ENCODE peak calls at places on chromosomes 2 and 18, in nine cellular contexts. L, B, D, J, W, H, I, M and S are unnamed samples.
A peak's percentile ranks its signal among the peaks of the same experiment; 100 is the strongest.

GRCh38 chr2:123546348-123546747 is 478.7 kb upstream of the CNTNAP5 start:
- DNase-seq in L (no peak), B (no peak), D (no peak), J (no peak), W (no peak), H (no peak), I (no peak), M (no peak), S (no peak)

GRCh38 chr2:46818141-46818552 is 97.5 kb downstream of the MCFD2 start:
- DNase-seq in L (peak; percentile 94), B (peak; percentile 39), D (no peak), J (no peak), W (peak; percentile 26), H (peak; percentile 79), I (no peak), M (peak; percentile 39), S (no peak)

GRCh38 chr2:99680946-99681345 is 191.1 kb upstream of the REV1 start:
- DNase-seq in L (no peak), B (peak; percentile 72), D (no peak), J (no peak), W (no peak), H (no peak), I (no peak), M (no peak), S (no peak)

GRCh38 chr2:96527990-96528679 is 8.4 kb upstream of the ARID5A start:
- DNase-seq in L (peak; percentile 88), B (peak; percentile 44), D (no peak), J (no peak), W (peak; percentile 52), H (no peak), I (no peak), M (peak; percentile 55), S (no peak)

GRCh38 chr2:63632382-63632781 is 43.6 kb downstream of the MDH1 start:
- DNase-seq in L (no peak), B (no peak), D (no peak), J (no peak), W (no peak), H (no peak), I (no peak), M (no peak), S (no peak)

GRCh38 chr18:62586148-62586774 is 63.4 kb downstream of the ZCCHC2 start:
- DNase-seq in L (peak; percentile 52), B (peak; percentile 72), D (peak; percentile 32), J (no peak), W (peak; percentile 67), H (peak; percentile 44), I (peak; percentile 86), M (peak; percentile 46), S (peak; percentile 65)

GRCh38 chr2:232963913-232964312 is 49.1 kb downstream of the NGEF start:
- DNase-seq in L (no peak), B (no peak), D (no peak), J (no peak), W (no peak), H (no peak), I (no peak), M (no peak), S (no peak)

GRCh38 chr18:69397096-69397495 is 3.6 kb upstream of the DOK6 start:
- DNase-seq in L (no peak), B (peak; percentile 30), D (peak; percentile 6), J (no peak), W (no peak), H (no peak), I (peak; percentile 8), M (no peak), S (no peak)

GRCh38 chr2:226431301-226431955 is 368.2 kb downstream of the IRS1 start:
- DNase-seq in L (no peak), B (no peak), D (no peak), J (peak; percentile 83), W (no peak), H (no peak), I (no peak), M (no peak), S (no peak)

GRCh38 chr18:2914185-2914584 is 67.4 kb downstream of the EMILIN2 start:
- DNase-seq in L (no peak), B (no peak), D (no peak), J (no peak), W (no peak), H (peak; percentile 14), I (no peak), M (peak; percentile 71), S (no peak)

GRCh38 chr2:27566628-27567027 is 16.2 kb upstream of the ZNF512 start:
- DNase-seq in L (no peak), B (peak; percentile 25), D (no peak), J (peak; percentile 89), W (no peak), H (no peak), I (no peak), M (no peak), S (no peak)

GRCh38 chr2:242032780-242033656 is 163.5 kb downstream of the RTP5 start:
- DNase-seq in L (no peak), B (no peak), D (no peak), J (no peak), W (no peak), H (no peak), I (no peak), M (no peak), S (no peak)

GRCh38 chr2:201881731-201882130 is 75.4 kb downstream of the CDK15 start:
- DNase-seq in L (no peak), B (peak; percentile 51), D (no peak), J (no peak), W (no peak), H (no peak), I (no peak), M (no peak), S (no peak)

GRCh38 chr2:201882353-201883095 is 76.2 kb downstream of the CDK15 start:
- DNase-seq in L (no peak), B (peak; percentile 54), D (no peak), J (no peak), W (no peak), H (no peak), I (peak; percentile 53), M (no peak), S (no peak)

GRCh38 chr2:201881382-201881720 is 75.0 kb downstream of the CDK15 start:
- DNase-seq in L (no peak), B (no peak), D (no peak), J (no peak), W (no peak), H (no peak), I (no peak), M (no peak), S (no peak)

GRCh38 chr2:201883970-201884369 is 77.6 kb downstream of the CDK15 start:
- DNase-seq in L (no peak), B (no peak), D (no peak), J (no peak), W (no peak), H (no peak), I (no peak), M (no peak), S (no peak)

GRCh38 chr2:201883559-201883958 is 77.2 kb downstream of the CDK15 start:
- DNase-seq in L (no peak), B (no peak), D (no peak), J (no peak), W (no peak), H (no peak), I (no peak), M (no peak), S (no peak)
- H3K4me1 ChIP-seq in L (peaks cover 36% of the 10 kb centered on the region), B (peaks cover 26% of the 10 kb centered on the region), D (peaks cover 17% of the 10 kb centered on the region), J (peaks cover 5% of the 10 kb centered on the region), W (peaks cover 3% of the 10 kb centered on the region), H (peaks cover 5% of the 10 kb centered on the region), I (peaks cover 58% of the 10 kb centered on the region), M (peaks cover 2% of the 10 kb centered on the region), S (no peaks in the 10 kb centered on the region)

DNA sequence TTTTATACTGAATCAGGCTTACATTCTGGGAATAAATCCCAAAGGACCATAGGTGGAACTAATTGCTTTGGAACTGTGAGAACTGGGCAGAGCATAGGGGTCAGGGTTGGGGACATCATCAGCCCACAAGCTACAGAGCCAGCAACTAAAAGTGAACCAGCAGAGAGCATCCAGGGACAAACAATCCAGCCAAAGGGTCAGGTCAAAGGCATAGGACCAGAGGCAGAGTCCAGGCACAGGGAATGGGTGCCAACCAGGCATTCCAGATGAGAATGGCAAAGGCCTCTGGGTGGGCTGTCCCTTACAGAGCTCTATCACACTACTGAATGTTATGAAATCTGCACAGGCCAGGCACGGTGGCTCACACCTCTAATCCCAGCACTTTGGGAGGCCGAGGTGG is 12.3 kb upstream of the DNER start:
- DNase-seq in L (no peak), B (no peak), D (no peak), J (no peak), W (no peak), H (no peak), I (no peak), M (no peak), S (no peak)
- TF ChIP-seq CTCF in L (no peak), B (no peak), D (no peak), J (no peak), W (no peak), H (no peak), I (no peak), M (no peak), S (no peak)

DNA sequence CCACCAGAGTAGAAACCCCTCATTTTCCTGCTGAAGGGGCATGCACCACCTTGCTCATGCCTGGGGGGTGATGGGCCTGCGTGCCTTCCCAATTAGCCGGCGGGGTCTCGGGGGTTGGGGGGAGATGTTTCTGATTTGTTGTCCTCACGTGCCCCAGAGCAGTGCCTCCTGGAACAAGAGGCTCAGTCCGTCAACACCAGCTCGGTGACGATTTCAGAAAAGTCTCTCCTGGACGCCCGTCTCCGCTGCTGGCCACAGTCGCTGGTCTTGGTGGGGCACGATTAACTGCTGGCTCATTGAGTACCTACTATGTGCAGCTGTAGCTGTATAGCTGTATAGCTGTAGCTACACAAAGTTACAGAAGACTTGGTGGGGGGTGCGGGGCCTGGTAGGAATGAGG is 4.4 kb downstream of the ACKR3 start:
- DNase-seq in L (no peak), B (no peak), D (no peak), J (no peak), W (no peak), H (no peak), I (no peak), M (no peak), S (no peak)
- H3K4me1 ChIP-seq in L (peaks cover 40% of the 10 kb centered on the region), B (no peaks in the 10 kb centered on the region), D (no peaks in the 10 kb centered on the region), J (peaks cover 6% of the 10 kb centered on the region), W (peaks cover 11% of the 10 kb centered on the region), H (peaks cover 39% of the 10 kb centered on the region), I (peaks cover 61% of the 10 kb centered on the region), M (no peaks in the 10 kb centered on the region), S (peaks cover 12% of the 10 kb centered on the region)

DNA sequence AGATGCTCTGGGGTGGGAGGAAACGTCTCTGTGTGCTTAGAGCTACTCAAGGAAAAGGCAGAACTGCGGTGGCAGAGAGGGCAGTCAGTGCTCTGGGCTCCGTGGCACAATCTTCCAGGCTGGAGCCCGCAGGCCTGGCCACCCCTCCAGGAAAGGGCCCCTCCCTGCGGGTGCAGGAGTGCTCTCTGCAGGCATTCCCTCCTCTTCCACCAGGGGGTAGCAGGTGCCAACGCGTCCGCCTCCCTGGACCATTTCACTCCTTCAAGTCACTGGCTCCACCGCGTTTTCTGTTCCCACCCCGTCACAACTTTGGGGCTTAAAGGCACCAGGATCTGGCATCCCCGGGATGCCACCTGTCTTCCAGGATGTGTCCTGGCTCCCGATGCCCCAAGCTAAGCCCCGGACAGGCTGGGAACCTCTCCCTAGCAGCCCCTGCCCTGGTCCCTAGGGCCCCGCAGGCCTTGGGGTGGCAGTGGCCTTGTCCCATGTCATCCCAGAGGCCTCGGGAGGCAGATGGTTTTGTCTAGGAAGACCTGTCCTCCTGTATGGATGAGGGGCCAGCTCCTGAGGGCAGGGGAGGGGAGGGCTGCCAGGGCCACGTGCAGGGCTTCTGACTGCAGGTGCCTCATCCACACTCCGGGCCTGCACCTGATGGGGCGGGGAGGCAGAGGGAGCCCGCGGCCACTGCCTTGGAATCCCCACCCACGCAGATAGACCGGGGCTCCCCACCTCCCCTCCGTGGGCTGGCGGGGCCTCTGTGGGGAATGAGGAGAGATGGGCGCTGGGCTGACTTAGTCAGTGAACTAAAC is 26.4 kb downstream of the KCNIP3 start:
- DNase-seq in L (no peak), B (peak; percentile 37), D (peak; percentile 55), J (no peak), W (peak; percentile 44), H (no peak), I (peak; percentile 52), M (no peak), S (no peak)
- TF ChIP-seq CTCF in L (no peak), B (peak; percentile 11), D (peak; percentile 74), J (peak; percentile 90), W (peak; percentile 58), H (peak; percentile 20), I (peak; percentile 45), M (no peak), S (peak; percentile 39)